ENCODE peak calls at places on chromosomes 6 and 20, in nine cellular contexts. One of them, this sample, is unnamed. For H3K36me3, the result is how much of the 10 kb centered on the place peaks cover.

GRCh38 chr20:49593441-49594142 is 25.7 kb upstream of the PTGIS start:
- DNase-seq in CD4-positive, alpha-beta memory T cell: no peak
- DNase-seq in ovary: peak
- DNase-seq in pancreas: no peak
- DNase-seq in PC-3: peak
- DNase-seq in brain microvascular endothelial cell: no peak
- DNase-seq in astrocyte: no peak
- DNase-seq in lung: no peak
- DNase-seq in hepatocyte: no peak
- DNase-seq in this sample: no peak

GRCh38 chr6:67358241-67358640 is 1276.8 kb upstream of the ADGRB3 start:
- DNase-seq in astrocyte: no peak
- DNase-seq in pancreas: no peak
- DNase-seq in brain microvascular endothelial cell: no peak
- DNase-seq in ovary: no peak
- DNase-seq in CD4-positive, alpha-beta memory T cell: no peak
- DNase-seq in hepatocyte: no peak
- DNase-seq in lung: no peak
- DNase-seq in PC-3: no peak
- DNase-seq in this sample: no peak

GRCh38 chr20:6469695-6470094 is 297.8 kb upstream of the BMP2 start:
- DNase-seq in PC-3: peak
- DNase-seq in astrocyte: no peak
- DNase-seq in pancreas: no peak
- DNase-seq in CD4-positive, alpha-beta memory T cell: no peak
- DNase-seq in lung: no peak
- DNase-seq in ovary: no peak
- DNase-seq in brain microvascular endothelial cell: no peak
- DNase-seq in hepatocyte: no peak
- DNase-seq in this sample: no peak

GRCh38 chr6:56581561-56581960 is 61.1 kb downstream of the DST start:
- DNase-seq in ovary: no peak
- DNase-seq in PC-3: no peak
- DNase-seq in astrocyte: no peak
- DNase-seq in lung: no peak
- DNase-seq in CD4-positive, alpha-beta memory T cell: no peak
- DNase-seq in brain microvascular endothelial cell: no peak
- DNase-seq in pancreas: no peak
- DNase-seq in hepatocyte: no peak
- DNase-seq in this sample: no peak

GRCh38 chr6:89145461-89145961 is 344 bp upstream of the PM20D2 start:
- DNase-seq in ovary: no peak
- DNase-seq in hepatocyte: peak
- DNase-seq in lung: no peak
- DNase-seq in PC-3: peak
- DNase-seq in astrocyte: no peak
- DNase-seq in brain microvascular endothelial cell: no peak
- DNase-seq in CD4-positive, alpha-beta memory T cell: peak
- DNase-seq in pancreas: no peak
- DNase-seq in this sample: no peak

GRCh38 chr6:158737710-158738615 is 81.2 kb downstream of the EZR start:
- DNase-seq in astrocyte: peak
- DNase-seq in ovary: no peak
- DNase-seq in brain microvascular endothelial cell: peak
- DNase-seq in hepatocyte: no peak
- DNase-seq in pancreas: no peak
- DNase-seq in lung: no peak
- DNase-seq in PC-3: peak
- DNase-seq in CD4-positive, alpha-beta memory T cell: no peak
- DNase-seq in this sample: no peak

GRCh38 chr6:42952389-42952788 is 8.2 kb upstream of the GNMT start:
- DNase-seq in brain microvascular endothelial cell: no peak
- DNase-seq in astrocyte: no peak
- DNase-seq in PC-3: no peak
- DNase-seq in ovary: no peak
- DNase-seq in lung: no peak
- DNase-seq in CD4-positive, alpha-beta memory T cell: no peak
- DNase-seq in pancreas: no peak
- DNase-seq in hepatocyte: no peak
- DNase-seq in this sample: no peak

GRCh38 chr20:3653921-3654320 is 9.3 kb downstream of the GFRA4 start:
- DNase-seq in ovary: no peak
- DNase-seq in PC-3: no peak
- DNase-seq in lung: no peak
- DNase-seq in astrocyte: no peak
- DNase-seq in brain microvascular endothelial cell: no peak
- DNase-seq in hepatocyte: no peak
- DNase-seq in CD4-positive, alpha-beta memory T cell: no peak
- DNase-seq in pancreas: no peak
- DNase-seq in this sample: no peak

GRCh38 chr6:169723991-169724553 is at the start of gene PHF10:
- DNase-seq in hepatocyte: peak
- DNase-seq in PC-3: no peak
- DNase-seq in astrocyte: no peak
- DNase-seq in CD4-positive, alpha-beta memory T cell: peak
- DNase-seq in brain microvascular endothelial cell: no peak
- DNase-seq in ovary: no peak
- DNase-seq in lung: no peak
- DNase-seq in pancreas: peak
- DNase-seq in this sample: no peak

GRCh38 chr6:30887901-30888300 is 3.6 kb downstream of the DDR1 start:
- DNase-seq in hepatocyte: no peak
- DNase-seq in ovary: no peak
- DNase-seq in brain microvascular endothelial cell: no peak
- DNase-seq in PC-3: no peak
- DNase-seq in pancreas: no peak
- DNase-seq in lung: no peak
- DNase-seq in CD4-positive, alpha-beta memory T cell: no peak
- DNase-seq in astrocyte: no peak
- DNase-seq in this sample: no peak

GRCh38 chr6:30885481-30885998 is 1.2 kb downstream of the DDR1 start:
- DNase-seq in PC-3: peak
- DNase-seq in ovary: no peak
- DNase-seq in CD4-positive, alpha-beta memory T cell: no peak
- DNase-seq in astrocyte: peak
- DNase-seq in brain microvascular endothelial cell: peak
- DNase-seq in hepatocyte: peak
- DNase-seq in pancreas: peak
- DNase-seq in lung: peak
- DNase-seq in this sample: no peak

GRCh38 chr6:30885999-30886896 is 1.9 kb downstream of the DDR1 start:
- DNase-seq in ovary: peak
- DNase-seq in PC-3: peak
- DNase-seq in astrocyte: peak
- DNase-seq in CD4-positive, alpha-beta memory T cell: no peak
- DNase-seq in brain microvascular endothelial cell: peak
- DNase-seq in lung: peak
- DNase-seq in hepatocyte: peak
- DNase-seq in pancreas: peak
- DNase-seq in this sample: no peak

GRCh38 chr6:30888472-30889137 is 4.3 kb downstream of the DDR1 start:
- DNase-seq in PC-3: peak
- DNase-seq in ovary: no peak
- DNase-seq in hepatocyte: no peak
- DNase-seq in pancreas: no peak
- DNase-seq in astrocyte: peak
- DNase-seq in lung: no peak
- DNase-seq in CD4-positive, alpha-beta memory T cell: no peak
- DNase-seq in brain microvascular endothelial cell: peak
- DNase-seq in this sample: no peak

GRCh38 chr6:30886897-30887255 is 2.6 kb downstream of the DDR1 start:
- DNase-seq in brain microvascular endothelial cell: no peak
- DNase-seq in CD4-positive, alpha-beta memory T cell: no peak
- DNase-seq in ovary: no peak
- DNase-seq in hepatocyte: no peak
- DNase-seq in astrocyte: no peak
- DNase-seq in pancreas: no peak
- DNase-seq in PC-3: no peak
- DNase-seq in lung: no peak
- DNase-seq in this sample: no peak
- H3K4me3 ChIP-seq in brain microvascular endothelial cell: no peak
- H3K4me3 ChIP-seq in CD4-positive, alpha-beta memory T cell: no peak
- H3K4me3 ChIP-seq in ovary: no peak
- H3K4me3 ChIP-seq in hepatocyte: no peak
- H3K4me3 ChIP-seq in astrocyte: no peak
- H3K4me3 ChIP-seq in pancreas: no peak
- H3K4me3 ChIP-seq in PC-3: peak
- H3K4me3 ChIP-seq in lung: no peak
- H3K4me3 ChIP-seq in this sample: peak

DNA sequence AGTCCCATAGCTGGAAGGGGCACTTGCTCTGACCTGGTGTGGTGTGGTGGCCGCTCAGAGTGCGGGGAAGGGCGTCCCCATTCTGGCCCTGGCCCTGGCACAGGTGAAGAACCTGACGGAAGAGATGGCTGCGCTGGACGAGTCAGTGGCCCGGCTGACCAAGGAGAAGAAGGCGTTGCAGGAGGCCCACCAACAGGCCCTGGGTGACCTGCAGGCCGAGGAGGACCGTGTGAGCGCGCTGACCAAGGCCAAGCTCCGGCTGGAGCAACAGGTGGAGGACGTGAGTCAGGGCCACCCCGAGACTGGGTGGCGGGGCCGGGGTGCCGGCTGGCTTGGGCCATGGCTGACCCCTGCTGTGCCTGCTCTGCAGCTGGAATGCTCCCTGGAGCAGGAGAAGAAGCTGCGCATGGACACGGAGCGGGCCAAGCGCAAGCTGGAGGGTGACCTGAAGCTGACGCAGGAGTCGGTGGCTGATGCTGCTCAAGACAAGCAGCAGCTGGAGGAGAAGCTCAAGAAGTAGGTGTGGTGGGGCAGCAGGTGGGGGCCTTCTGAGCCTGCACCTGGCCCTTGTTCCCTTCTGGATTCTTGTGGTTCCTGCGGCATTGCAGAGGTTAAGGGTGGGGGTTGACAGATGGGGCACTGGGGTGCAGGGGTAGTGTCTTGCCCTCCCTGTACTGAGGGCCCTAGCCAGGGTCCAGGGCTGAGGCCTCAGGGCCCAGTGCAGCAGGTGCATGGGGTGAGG is 40.7 kb downstream of the MYH7B start:
- DNase-seq in pancreas: no peak
- DNase-seq in lung: no peak
- DNase-seq in PC-3: no peak
- DNase-seq in hepatocyte: no peak
- DNase-seq in CD4-positive, alpha-beta memory T cell: no peak
- DNase-seq in brain microvascular endothelial cell: no peak
- DNase-seq in ovary: no peak
- DNase-seq in astrocyte: no peak
- DNase-seq in this sample: no peak
- H3K36me3 ChIP-seq in pancreas: under half
- H3K36me3 ChIP-seq in lung: under half
- H3K36me3 ChIP-seq in PC-3: under half
- H3K36me3 ChIP-seq in hepatocyte: under half
- H3K36me3 ChIP-seq in CD4-positive, alpha-beta memory T cell: under half
- H3K36me3 ChIP-seq in brain microvascular endothelial cell: under half
- H3K36me3 ChIP-seq in ovary: under half
- H3K36me3 ChIP-seq in astrocyte: under half
- H3K36me3 ChIP-seq in this sample: under half

GRCh38 chr6:148440021-148440420 is 97.4 kb downstream of the SASH1 start:
- DNase-seq in brain microvascular endothelial cell: no peak
- DNase-seq in hepatocyte: no peak
- DNase-seq in lung: no peak
- DNase-seq in pancreas: no peak
- DNase-seq in CD4-positive, alpha-beta memory T cell: no peak
- DNase-seq in astrocyte: no peak
- DNase-seq in PC-3: no peak
- DNase-seq in ovary: no peak
- DNase-seq in this sample: no peak

GRCh38 chr6:148438593-148438992 is 96.0 kb downstream of the SASH1 start:
- DNase-seq in pancreas: no peak
- DNase-seq in astrocyte: no peak
- DNase-seq in CD4-positive, alpha-beta memory T cell: no peak
- DNase-seq in ovary: no peak
- DNase-seq in hepatocyte: no peak
- DNase-seq in PC-3: no peak
- DNase-seq in brain microvascular endothelial cell: no peak
- DNase-seq in lung: no peak
- DNase-seq in this sample: no peak

GRCh38 chr6:148443798-148444560 is 101.3 kb downstream of the SASH1 start:
- DNase-seq in pancreas: no peak
- DNase-seq in PC-3: no peak
- DNase-seq in astrocyte: no peak
- DNase-seq in lung: no peak
- DNase-seq in brain microvascular endothelial cell: no peak
- DNase-seq in ovary: no peak
- DNase-seq in hepatocyte: no peak
- DNase-seq in CD4-positive, alpha-beta memory T cell: no peak
- DNase-seq in this sample: no peak

GRCh38 chr6:148441454-148441911 is 98.8 kb downstream of the SASH1 start:
- DNase-seq in astrocyte: peak
- DNase-seq in lung: no peak
- DNase-seq in ovary: no peak
- DNase-seq in pancreas: no peak
- DNase-seq in hepatocyte: peak
- DNase-seq in brain microvascular endothelial cell: peak
- DNase-seq in CD4-positive, alpha-beta memory T cell: no peak
- DNase-seq in PC-3: peak
- DNase-seq in this sample: peak

DNA sequence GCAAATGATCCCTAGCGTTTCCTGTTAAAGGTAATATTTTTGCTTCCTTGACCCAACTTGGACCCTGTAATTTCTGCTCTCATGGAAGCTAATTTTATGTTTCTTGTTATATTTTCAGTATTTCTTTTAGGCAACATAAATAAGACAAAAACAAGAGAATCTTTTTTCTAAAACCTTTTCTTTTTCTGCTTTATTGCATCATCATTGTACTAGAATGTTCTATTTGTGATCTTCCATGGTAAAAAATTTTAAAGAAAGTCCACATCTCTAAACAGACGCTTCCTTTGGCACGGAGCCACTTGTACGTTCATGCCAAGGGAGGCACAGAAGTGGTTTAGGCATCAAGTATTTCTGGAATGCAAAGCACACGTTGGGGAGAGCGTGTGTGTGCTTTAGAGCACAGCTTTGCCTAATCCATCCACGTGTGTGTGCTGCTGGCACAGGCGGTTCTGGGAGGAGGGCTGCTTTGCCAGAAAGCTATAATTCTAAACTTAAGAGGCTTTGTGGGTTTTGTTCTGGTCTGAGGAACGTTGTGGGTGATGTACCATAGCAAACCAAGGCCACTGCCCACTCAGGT is 98.3 kb downstream of the SASH1 start:
- DNase-seq in lung: peak
- DNase-seq in brain microvascular endothelial cell: peak
- DNase-seq in hepatocyte: peak
- DNase-seq in astrocyte: peak
- DNase-seq in ovary: peak
- DNase-seq in CD4-positive, alpha-beta memory T cell: no peak
- DNase-seq in pancreas: no peak
- DNase-seq in PC-3: peak
- DNase-seq in this sample: peak
- H3K4me3 ChIP-seq in lung: no peak
- H3K4me3 ChIP-seq in brain microvascular endothelial cell: no peak
- H3K4me3 ChIP-seq in hepatocyte: no peak
- H3K4me3 ChIP-seq in astrocyte: peak
- H3K4me3 ChIP-seq in ovary: no peak
- H3K4me3 ChIP-seq in CD4-positive, alpha-beta memory T cell: no peak
- H3K4me3 ChIP-seq in pancreas: no peak
- H3K4me3 ChIP-seq in PC-3: peak
- H3K4me3 ChIP-seq in this sample: no peak

DNA sequence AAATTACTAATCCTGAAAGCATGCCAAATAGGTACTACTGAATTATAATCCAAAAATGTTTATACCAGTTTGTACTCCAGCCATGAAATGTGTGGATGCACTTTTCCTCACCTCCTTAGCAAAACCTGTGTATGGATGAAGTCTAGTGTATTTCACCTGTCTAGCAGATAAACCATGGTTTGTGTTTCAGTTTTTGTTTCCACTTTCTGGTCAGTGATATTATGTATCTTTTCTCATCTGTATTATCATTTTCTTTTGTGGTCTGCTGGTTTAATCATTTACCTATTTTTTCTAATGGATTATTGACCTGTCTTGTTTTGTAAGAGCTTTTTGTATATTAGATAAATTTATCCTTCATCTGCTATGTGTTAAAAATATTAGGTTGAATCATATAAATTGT is 41.0 kb upstream of the TMEM217 start:
- DNase-seq in hepatocyte: no peak
- DNase-seq in brain microvascular endothelial cell: no peak
- DNase-seq in astrocyte: no peak
- DNase-seq in ovary: no peak
- DNase-seq in lung: no peak
- DNase-seq in PC-3: no peak
- DNase-seq in CD4-positive, alpha-beta memory T cell: no peak
- DNase-seq in pancreas: no peak
- DNase-seq in this sample: no peak
- H3K36me3 ChIP-seq in hepatocyte: under half
- H3K36me3 ChIP-seq in brain microvascular endothelial cell: under half
- H3K36me3 ChIP-seq in astrocyte: under half
- H3K36me3 ChIP-seq in ovary: under half
- H3K36me3 ChIP-seq in lung: under half
- H3K36me3 ChIP-seq in PC-3: under half
- H3K36me3 ChIP-seq in CD4-positive, alpha-beta memory T cell: under half
- H3K36me3 ChIP-seq in pancreas: under half
- H3K36me3 ChIP-seq in this sample: under half